ENCODE peak calls at places on chromosome 22, in seven cellular contexts. M is dorsolateral prefrontal cortex, N is neural progenitor cell, Q is kidney, X is AG10803, J is cardiac fibroblast, T is epithelial cell of esophagus. U is an unnamed sample.

GRCh38 chr22:49322861-49323622 is 504.6 kb downstream of the BRD1 start:
- DNase-seq in J (no peak), N (no peak), Q (peak; percentile 38), T (no peak), M (no peak), X (no peak), U (no peak)

GRCh38 chr22:23223566-23224317 is 43.4 kb downstream of the BCR start:
- DNase-seq in T (no peak), N (no peak), M (no peak), Q (peak; percentile 48), J (no peak), X (no peak), U (no peak)

GRCh38 chr22:41482319-41482935 is 13.5 kb downstream of the ACO2 start:
- DNase-seq in M (no peak), T (no peak), N (no peak), X (peak; percentile 70), Q (no peak), J (no peak), U (no peak)

GRCh38 chr22:23565288-23565941 is 14.7 kb downstream of the IGLL1 start:
- DNase-seq in Q (peak; percentile 75), J (peak; percentile 8), X (no peak), M (no peak), N (peak; percentile 57), T (no peak), U (no peak)

GRCh38 chr22:48426466-48427380 is 1401.0 kb downstream of the BRD1 start:
- DNase-seq in Q (no peak), J (no peak), N (peak; percentile 27), T (no peak), X (no peak), M (peak; percentile 25), U (no peak)

GRCh38 chr22:23216331-23217170 is 36.2 kb downstream of the BCR start:
- DNase-seq in M (no peak), N (no peak), Q (peak; percentile 25), J (no peak), X (no peak), T (no peak), U (no peak)

GRCh38 chr22:43887391-43887790 is 4.4 kb downstream of the PNPLA5 start:
- DNase-seq in X (no peak), J (no peak), N (no peak), Q (peak; percentile 36), T (no peak), M (peak; percentile 17), U (no peak)

GRCh38 chr22:50702261-50702671 is 29.6 kb downstream of the SHANK3 start:
- DNase-seq in Q (no peak), X (no peak), T (no peak), M (peak; percentile 17), J (no peak), N (no peak), U (no peak)

GRCh38 chr22:25053153-25053805 is 100.8 kb downstream of the KIAA1671 start:
- DNase-seq in M (no peak), X (no peak), T (peak; percentile 33), Q (no peak), N (no peak), J (no peak), U (no peak)

GRCh38 chr22:47221840-47222615 is 459.6 kb downstream of the TBC1D22A start:
- DNase-seq in M (no peak), T (no peak), J (no peak), Q (no peak), N (no peak), X (no peak), U (no peak)

GRCh38 chr22:35648066-35649025 is at the start of gene APOL6:
- DNase-seq in J (peak; percentile 87), Q (no peak), N (peak; percentile 34), T (peak; percentile 57), X (peak; percentile 75), M (no peak), U (peak; percentile 65)

GRCh38 chr22:27416553-27417427 is 384.8 kb downstream of the MN1 start:
- DNase-seq in X (peak; percentile 94), J (peak; percentile 93), M (no peak), T (peak; percentile 90), N (peak; percentile 49), Q (no peak), U (no peak)

GRCh38 chr22:47059076-47059475 is 296.6 kb downstream of the TBC1D22A start:
- DNase-seq in T (no peak), Q (peak; percentile 52), N (no peak), X (no peak), J (no peak), M (peak; percentile 30), U (no peak)

GRCh38 chr22:30891443-30891755 is 77.2 kb downstream of the MORC2 start:
- DNase-seq in Q (peak; percentile 48), T (no peak), J (no peak), N (no peak), M (peak; percentile 26), X (no peak), U (no peak)

GRCh38 chr22:36334081-36334831 is 53.5 kb downstream of the MYH9 start:
- DNase-seq in J (no peak), M (no peak), Q (no peak), T (peak; percentile 69), X (no peak), N (peak; percentile 45), U (no peak)

GRCh38 chr22:37464181-37464580 is 22.0 kb downstream of the MFNG start:
- DNase-seq in J (no peak), T (no peak), X (no peak), N (no peak), M (no peak), Q (no peak), U (peak; percentile 39)

GRCh38 chr22:40324468-40325305 is 21.6 kb upstream of the ADSL start:
- DNase-seq in T (no peak), N (no peak), X (no peak), J (no peak), Q (no peak), M (no peak), U (no peak)

GRCh38 chr22:22342697-22343602 is 98.4 kb downstream of the VPREB1 start:
- DNase-seq in N (peak; percentile 93), Q (peak; percentile 86), M (no peak), J (peak; percentile 16), T (peak; percentile 94), X (no peak), U (peak; percentile 31)

GRCh38 chr22:22450343-22450839 is 58.2 kb downstream of the ZNF280B start:
- DNase-seq in N (no peak), Q (no peak), T (no peak), J (no peak), M (no peak), X (no peak), U (peak; percentile 69)

GRCh38 chr22:48780597-48781277 is 1046.9 kb downstream of the BRD1 start:
- DNase-seq in J (no peak), N (no peak), Q (no peak), X (no peak), M (no peak), T (no peak), U (no peak)

GRCh38 chr22:42376721-42377177 is 55.5 kb downstream of the NFAM1 start:
- DNase-seq in N (peak; percentile 91), X (peak; percentile 92), M (no peak), T (no peak), J (peak; percentile 65), Q (peak; percentile 91), U (no peak)

GRCh38 chr22:22882033-22882717 is 5.4 kb upstream of the IGLL5 start:
- DNase-seq in Q (peak; percentile 34), J (no peak), N (no peak), M (no peak), X (no peak), T (peak; percentile 35), U (peak; percentile 62)

DNA sequence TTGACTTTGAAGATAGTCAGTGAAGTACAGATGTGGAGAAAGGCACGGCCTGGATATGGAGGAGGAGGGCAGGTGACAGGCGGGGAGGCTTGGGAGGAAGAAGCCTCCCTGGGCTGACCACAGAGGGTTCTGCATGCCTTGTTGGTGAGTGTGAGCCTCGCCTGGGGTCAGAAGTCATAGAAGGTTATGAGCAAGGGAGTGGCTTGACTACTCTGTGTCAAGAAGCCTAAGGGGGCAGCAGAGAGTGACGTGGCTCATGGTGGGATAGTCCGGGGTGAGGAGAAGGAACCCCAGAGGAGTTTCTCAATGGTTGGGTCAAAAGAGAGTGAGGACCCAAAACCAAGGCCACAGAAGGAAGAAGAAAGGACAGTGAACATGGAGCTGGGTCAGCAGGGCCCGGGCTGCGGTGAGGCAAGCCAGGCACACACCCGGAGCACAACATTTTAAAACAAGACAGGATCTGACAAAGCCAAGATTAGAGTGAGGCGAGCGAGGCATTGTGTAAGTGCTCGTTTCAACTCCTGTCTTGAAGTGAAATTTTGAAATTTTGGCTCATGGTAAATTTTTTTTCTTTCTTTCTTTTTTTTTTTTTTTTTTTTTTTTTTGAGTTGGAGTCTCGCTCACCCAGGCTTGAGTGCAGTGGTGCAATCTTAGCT is 31.9 kb downstream of the PDGFB start:
- DNase-seq in N (peak; percentile 45), X (no peak), M (no peak), J (peak; percentile 84), Q (peak; percentile 45), T (peak; percentile 51), U (no peak)
- TF ChIP-seq CTCF in N (peak; percentile 32), X (peak; percentile 1), M (no peak), J (peak; percentile 18), Q (no peak), T (no peak), U (no peak)

DNA sequence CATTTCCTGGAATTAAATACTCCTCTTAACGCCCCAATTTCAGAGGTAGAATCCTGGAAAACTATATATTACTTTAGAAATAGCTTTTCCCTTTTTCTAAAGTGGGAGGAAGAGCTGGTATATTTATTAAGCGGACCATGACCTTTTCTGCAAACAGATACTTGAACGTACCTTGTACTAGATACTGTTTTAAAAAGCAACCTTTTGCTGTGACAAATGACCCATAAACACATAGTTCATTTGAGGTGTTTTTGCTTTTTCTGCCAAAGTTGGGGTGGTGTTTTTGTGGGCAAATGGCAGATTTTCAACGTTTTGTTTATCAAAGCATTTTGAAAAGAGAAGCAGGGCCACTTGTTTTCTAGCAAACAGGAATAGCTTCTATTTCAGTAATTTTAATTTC is 2.2 kb downstream of the FBXO7 start:
- DNase-seq in N (no peak), X (no peak), M (no peak), T (no peak), Q (no peak), J (no peak), U (no peak)
- H3K4me3 ChIP-seq in N (peak overlapping the region; percentile 94), X (peak overlapping the region; percentile 87), M (peak overlapping the region; percentile 94), T (peak overlapping the region; percentile 76), Q (peak overlapping the region; percentile 81), J (peak overlapping the region; percentile 2), U (peak overlapping the region; percentile 93)

GRCh38 chr22:32487021-32487420 is 12.4 kb downstream of the FBXO7 start:
- DNase-seq in T (no peak), Q (no peak), X (no peak), J (no peak), N (no peak), M (no peak), U (no peak)
- TF ChIP-seq CTCF in T (no peak), Q (no peak), X (no peak), J (no peak), N (no peak), M (peak; percentile 4), U (no peak)

DNA sequence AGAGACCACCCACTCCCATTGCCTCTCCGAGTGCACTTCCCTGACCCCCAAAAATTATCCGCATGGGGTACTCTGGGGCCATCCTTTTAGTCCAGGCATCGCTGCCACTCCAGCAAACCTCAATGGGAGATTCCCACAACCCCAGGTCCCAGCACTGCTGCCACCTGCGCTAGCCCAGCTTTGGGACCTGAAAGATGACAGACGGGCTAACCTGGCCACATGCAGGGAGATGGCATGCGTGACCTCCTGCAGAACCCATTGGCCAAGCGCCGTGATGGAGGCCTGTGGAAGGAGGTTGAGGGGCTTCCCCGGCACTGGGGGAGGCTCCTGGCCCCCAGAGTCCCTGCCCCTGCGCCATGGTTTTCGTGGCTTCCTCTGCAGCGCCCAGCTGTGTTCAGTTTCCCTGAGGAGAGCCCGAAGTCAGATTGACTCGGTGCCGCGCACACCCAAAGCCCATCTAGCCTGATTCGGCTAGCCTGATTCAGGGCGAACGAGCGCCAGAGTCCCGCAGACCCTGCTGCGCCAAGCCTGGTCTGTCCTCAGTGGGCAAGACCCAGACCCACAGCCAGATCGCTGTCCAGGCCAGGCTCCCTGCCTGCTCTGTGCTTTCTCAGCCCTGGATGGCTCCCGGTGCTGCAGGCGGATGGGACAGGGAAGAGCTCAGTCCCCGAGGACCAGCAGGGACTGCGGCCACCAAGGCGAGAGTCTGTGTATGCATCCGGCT is 751 bp upstream of the WNT7B start:
- DNase-seq in J (no peak), Q (no peak), N (peak; percentile 77), T (peak; percentile 38), X (no peak), M (no peak), U (no peak)
- H3K4me3 ChIP-seq in J (no peak overlapping the region), Q (no peak overlapping the region), N (peak overlapping the region; percentile 55), T (no peak overlapping the region), X (no peak overlapping the region), M (no peak overlapping the region), U (no peak overlapping the region)